ENCODE peak calls at places on chromosome 1, in five cellular contexts. B, F, H, I and U are unnamed samples.

GRCh38 chr1:162138599-162139397 is 69.3 kb downstream of the NOS1AP start:
- DNase-seq in I (no peak), B (no peak), H (no peak), F (no peak), U (no peak)

GRCh38 chr1:60936943-60937342 is 145.4 kb upstream of the NFIA start:
- DNase-seq in I (no peak), F (no peak), H (no peak), B (no peak), U (no peak)

GRCh38 chr1:97108200-97108599 is 386.6 kb downstream of the PTBP2 start:
- DNase-seq in F (peak), I (no peak), B (peak), H (no peak), U (no peak)

GRCh38 chr1:114561333-114561732 is 20.1 kb downstream of the BCAS2 start:
- DNase-seq in H (no peak), F (no peak), I (no peak), B (no peak), U (no peak)

GRCh38 chr1:197951089-197951488 is 33.9 kb downstream of the LHX9 start:
- DNase-seq in F (no peak), H (no peak), I (no peak), B (no peak), U (no peak)

GRCh38 chr1:185733818-185734709 is at the start of gene HMCN1:
- DNase-seq in I (peak), B (peak), H (peak), F (peak), U (peak)

GRCh38 chr1:41500378-41500777 is 15.9 kb upstream of the EDN2 start:
- DNase-seq in H (peak), B (no peak), I (peak), F (no peak), U (peak)

GRCh38 chr1:35707253-35708178 is 11.2 kb downstream of the C1orf216 start:
- DNase-seq in H (peak), F (no peak), B (no peak), I (no peak), U (no peak)

GRCh38 chr1:47931395-47931794 is 65.8 kb downstream of the TRABD2B start:
- DNase-seq in B (no peak), H (no peak), F (peak), I (no peak), U (peak)

GRCh38 chr1:86757272-86757984 is 53.1 kb downstream of the SH3GLB1 start:
- DNase-seq in B (peak), H (peak), F (no peak), I (no peak), U (no peak)

GRCh38 chr1:54493608-54494007 is 54.4 kb upstream of the ACOT11 start:
- DNase-seq in H (no peak), B (no peak), F (no peak), I (no peak), U (no peak)

GRCh38 chr1:63317007-63317813 is 5.2 kb upstream of the FOXD3 start:
- DNase-seq in B (peak), F (peak), H (peak), I (no peak), U (peak)

GRCh38 chr1:160189649-160190625 is at the start of gene CASQ1:
- DNase-seq in H (peak), I (no peak), B (peak), F (no peak), U (no peak)

GRCh38 chr1:36419569-36419968 is 21.9 kb upstream of the LSM10 start:
- DNase-seq in F (no peak), B (peak), H (no peak), I (no peak), U (no peak)

GRCh38 chr1:40477680-40478057 is 579 bp downstream of the ZFP69 start:
- DNase-seq in B (peak), H (no peak), F (no peak), I (no peak), U (no peak)

GRCh38 chr1:51288578-51288977 is 41.8 kb downstream of the TTC39A start:
- DNase-seq in I (no peak), F (no peak), H (no peak), B (no peak), U (no peak)

GRCh38 chr1:172041689-172042088 is 200.4 kb downstream of the DNM3 start:
- DNase-seq in B (peak), H (no peak), F (no peak), I (no peak), U (peak)

GRCh38 chr1:109629372-109630030 is 9.9 kb downstream of the AMPD2 start:
- DNase-seq in B (no peak), H (no peak), I (no peak), F (no peak), U (no peak)

GRCh38 chr1:161285519-161285918 is 24.2 kb downstream of the MPZ start:
- DNase-seq in H (no peak), F (no peak), I (no peak), B (no peak), U (no peak)

GRCh38 chr1:55827350-55827749 is 612.2 kb upstream of the USP24 start:
- DNase-seq in B (peak), F (peak), H (no peak), I (no peak), U (peak)

GRCh38 chr1:20345419-20345818 is 54.7 kb downstream of the VWA5B1 start:
- DNase-seq in F (no peak), B (no peak), H (no peak), I (no peak), U (no peak)

DNA sequence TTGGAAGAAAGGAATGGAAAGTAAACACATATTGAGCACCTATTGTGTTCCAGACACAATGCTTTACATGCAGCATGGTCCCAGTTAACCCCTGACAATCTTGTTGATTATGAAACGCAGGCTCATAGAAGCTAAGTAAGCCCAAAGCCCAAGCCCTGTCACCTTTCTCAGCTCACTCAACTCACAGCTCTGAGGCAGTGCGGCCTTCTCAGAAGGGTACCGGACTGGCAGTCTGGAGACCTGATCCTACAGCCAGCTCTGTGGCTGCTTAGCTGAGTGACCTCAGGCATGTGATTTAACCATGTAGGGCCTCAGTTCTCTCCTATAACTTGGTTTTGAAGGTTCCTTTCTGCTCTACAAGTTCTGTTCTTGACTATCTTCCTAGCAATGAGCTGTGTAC is 464 bp upstream of the RNASEL start:
- DNase-seq in B (no peak), H (no peak), F (no peak), I (peak), U (no peak)
- H3K4me3 ChIP-seq in B (no peak), H (peak), F (peak), I (peak), U (no peak)

GRCh38 chr1:154969741-154970452 is 650 bp downstream of the SHC1 start:
- DNase-seq in F (no peak), B (no peak), I (no peak), H (peak), U (no peak)
- H3K4me3 ChIP-seq in F (peak), B (peak), I (peak), H (peak), U (peak)

DNA sequence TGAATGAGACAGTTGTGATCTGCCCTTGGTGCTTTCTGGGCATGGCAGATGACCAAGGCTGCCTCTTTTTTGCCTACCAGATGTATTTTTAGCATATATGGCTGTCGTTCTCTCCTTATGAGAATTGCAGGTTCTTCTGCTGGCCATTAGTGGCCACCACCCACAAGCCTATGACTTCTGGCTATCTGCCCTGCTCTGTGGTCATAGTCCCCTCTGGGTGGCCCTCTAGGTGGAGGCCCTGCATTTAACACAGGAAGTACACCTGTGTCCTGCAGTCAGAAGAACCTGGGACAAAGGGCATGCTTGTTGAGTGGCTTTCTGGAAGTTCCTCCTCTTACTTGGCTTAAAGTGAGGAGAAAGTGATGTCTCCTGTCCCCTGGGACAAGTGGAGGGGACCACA is 6.5 kb downstream of the FCAMR start:
- DNase-seq in B (no peak), F (no peak), H (no peak), I (no peak), U (no peak)
- H3K4me3 ChIP-seq in B (no peak), F (no peak), H (no peak), I (no peak), U (no peak)

GRCh38 chr1:227885648-227886502 is 61.9 kb downstream of the WNT9A start:
- DNase-seq in B (peak), I (peak), F (peak), H (peak), U (peak)

GRCh38 chr1:227888404-227889046 is 59.2 kb downstream of the WNT9A start:
- DNase-seq in H (peak), F (no peak), I (peak), B (no peak), U (no peak)

GRCh38 chr1:227886503-227886961 is 61.2 kb downstream of the WNT9A start:
- DNase-seq in B (no peak), H (peak), I (no peak), F (no peak), U (no peak)

GRCh38 chr1:227887697-227888403 is 59.9 kb downstream of the WNT9A start:
- DNase-seq in B (no peak), F (peak), I (peak), H (peak), U (no peak)

DNA sequence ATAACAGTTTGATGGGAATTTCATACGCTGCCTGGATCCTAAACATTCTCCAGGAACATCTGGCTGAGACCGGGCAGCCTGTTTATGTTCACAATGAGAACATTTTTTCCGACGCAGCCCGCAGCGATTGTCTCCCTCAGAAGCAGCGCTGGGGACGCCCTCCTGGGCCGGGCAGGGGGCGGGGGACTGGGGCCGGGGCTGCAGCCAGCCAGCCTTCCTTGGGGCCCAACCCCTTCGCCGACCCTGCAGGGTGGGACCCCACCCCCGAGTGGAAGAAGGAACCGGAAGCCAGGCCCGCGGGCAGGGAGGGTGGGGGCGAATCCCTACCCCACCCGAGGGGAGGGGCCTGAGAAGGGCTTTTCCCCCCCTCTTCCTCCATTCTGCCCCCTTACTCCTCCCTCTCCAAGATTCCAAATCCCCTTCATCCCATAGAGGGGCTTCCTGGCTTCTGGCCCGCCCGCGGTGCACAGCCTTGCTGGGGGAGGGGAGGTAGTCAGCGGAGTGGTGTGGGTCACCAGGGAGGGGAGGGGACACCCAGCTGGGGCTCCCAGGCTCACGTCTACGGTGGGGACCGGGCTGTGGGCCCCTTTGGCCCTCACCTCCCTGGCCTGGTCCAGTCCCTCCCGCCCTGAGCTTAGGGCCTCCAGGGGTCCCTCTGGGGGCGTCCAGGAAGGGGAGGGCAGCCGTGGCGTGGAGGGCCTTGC is 60.6 kb downstream of the WNT9A start:
- DNase-seq in I (peak), H (peak), B (peak), F (peak), U (no peak)
- H3K4me3 ChIP-seq in I (peak), H (peak), B (no peak), F (peak), U (no peak)

GRCh38 chr1:1616838-1617237 is 1.5 kb downstream of the MIB2 start:
- DNase-seq in H (peak), B (no peak), I (no peak), F (no peak), U (no peak)

GRCh38 chr1:1617925-1618324 is 2.6 kb downstream of the MIB2 start:
- DNase-seq in H (peak), F (no peak), B (no peak), I (no peak), U (no peak)

GRCh38 chr1:1616045-1616821 is 933 bp downstream of the MIB2 start:
- DNase-seq in F (no peak), B (peak), H (peak), I (no peak), U (no peak)

GRCh38 chr1:1618396-1619068 is 3.2 kb downstream of the MIB2 start:
- DNase-seq in H (peak), I (no peak), F (no peak), B (no peak), U (no peak)

DNA sequence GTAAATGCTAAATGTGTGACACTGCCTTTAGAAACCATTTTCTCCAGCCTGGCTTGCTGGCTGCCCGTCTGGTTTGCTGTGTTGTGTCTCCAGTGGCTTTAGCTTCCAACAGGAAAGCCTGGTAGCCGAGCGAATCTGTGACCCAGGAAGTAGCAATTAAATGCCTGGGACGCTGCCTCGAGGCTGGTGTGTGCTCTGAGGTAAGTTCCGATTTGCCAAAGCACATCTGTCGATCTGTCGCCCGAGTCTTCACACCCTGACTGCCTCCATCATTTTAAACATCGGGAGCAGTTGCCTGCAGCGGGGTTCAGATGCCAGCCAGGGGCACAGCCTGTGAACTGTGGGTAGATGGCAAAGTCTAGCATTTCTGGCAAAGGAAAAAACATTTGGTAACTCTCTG is 2.2 kb downstream of the MIB2 start:
- DNase-seq in H (peak), F (no peak), B (no peak), I (no peak), U (no peak)
- H3K4me3 ChIP-seq in H (no peak), F (no peak), B (no peak), I (no peak), U (no peak)

DNA sequence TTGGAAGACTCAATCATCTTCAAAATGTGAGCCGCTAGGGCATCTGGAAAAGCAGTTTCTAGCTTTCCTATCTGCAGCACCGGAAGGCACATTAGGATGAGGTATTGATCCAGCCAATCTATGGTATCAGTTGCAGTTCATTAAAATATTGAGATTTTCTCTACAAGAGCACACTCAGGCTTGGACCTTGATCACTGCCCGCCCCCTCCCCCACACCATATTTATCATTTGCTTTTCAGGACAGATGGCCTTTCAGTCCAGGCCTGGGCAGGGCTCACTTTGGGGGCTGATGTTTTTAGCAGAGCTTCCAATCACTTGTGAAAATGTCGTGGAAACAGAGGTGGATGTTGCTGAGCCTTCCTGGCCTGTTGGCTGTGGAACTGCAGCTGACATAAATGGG is 17.5 kb downstream of the LHX4 start:
- DNase-seq in H (no peak), I (no peak), B (no peak), F (no peak), U (no peak)
- H3K4me3 ChIP-seq in H (no peak), I (no peak), B (no peak), F (no peak), U (no peak)

DNA sequence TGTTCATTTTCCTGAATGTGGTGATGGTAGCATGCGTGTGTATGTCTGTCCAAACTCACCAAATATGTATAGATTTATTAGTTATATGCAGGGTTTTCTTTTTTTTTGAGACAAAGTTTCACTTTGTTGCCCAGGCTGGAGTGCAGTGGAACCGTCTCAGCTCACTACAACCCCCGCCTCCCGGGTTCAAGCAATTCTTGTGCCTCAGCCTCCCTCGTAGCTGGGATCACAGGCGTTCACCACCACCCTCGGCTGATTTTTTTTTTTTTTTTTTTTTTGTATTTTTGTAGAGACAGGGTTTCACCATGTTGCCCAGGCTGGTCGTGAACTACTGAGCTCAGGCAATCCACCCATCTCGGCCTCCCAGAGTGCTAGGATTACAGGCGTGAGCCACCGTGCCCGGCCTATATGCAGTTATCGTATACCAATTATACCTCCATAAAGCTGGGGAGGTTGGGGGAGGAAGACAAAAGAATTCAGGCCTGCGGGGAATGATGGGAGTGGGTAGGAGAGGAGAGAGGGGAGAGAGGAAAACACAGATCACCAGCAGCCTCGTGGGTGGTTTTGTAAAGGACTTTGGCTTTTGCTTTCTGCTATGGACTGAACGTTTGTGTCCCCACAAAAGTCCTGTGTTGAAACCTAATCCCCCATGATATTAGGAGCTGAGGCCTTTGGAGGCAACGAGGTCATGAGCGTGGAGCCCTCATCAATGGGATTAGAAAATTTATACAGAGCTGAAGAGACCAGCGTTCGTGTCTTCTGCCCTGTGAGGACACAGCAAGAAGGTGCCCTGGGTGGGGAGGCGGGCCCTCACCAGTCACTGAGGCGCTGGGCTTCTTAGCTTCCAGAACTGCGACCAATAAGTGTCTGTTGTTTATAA is 4.4 kb upstream of the HNRNPU start:
- DNase-seq in B (no peak), F (no peak), H (no peak), I (no peak), U (no peak)
- H3K4me3 ChIP-seq in B (no peak), F (no peak), H (no peak), I (no peak), U (no peak)

GRCh38 chr1:17119076-17119743 is at the start of gene PADI2:
- DNase-seq in F (no peak), H (peak), I (no peak), B (peak), U (peak)

GRCh38 chr1:17120962-17121837 is 1.9 kb upstream of the PADI2 start:
- DNase-seq in I (no peak), F (no peak), H (no peak), B (peak), U (no peak)

GRCh38 chr1:17120483-17120882 is 1.2 kb upstream of the PADI2 start:
- DNase-seq in H (no peak), B (no peak), F (no peak), I (no peak), U (no peak)

GRCh38 chr1:17118706-17119075 is 560 bp downstream of the PADI2 start:
- DNase-seq in F (no peak), H (no peak), I (no peak), B (no peak), U (no peak)

GRCh38 chr1:17119744-17120482 is 662 bp upstream of the PADI2 start:
- DNase-seq in F (no peak), I (no peak), B (no peak), H (no peak), U (no peak)
- H3K4me3 ChIP-seq in F (no peak), I (peak), B (no peak), H (no peak), U (peak)